ENCODE peak calls at places on chromosomes 2 and 18, in eight cellular contexts. B is IMR-90, Z is LNCaP clone FGC, P is prostate gland, I is K562, D is colonic mucosa, L is cardiac muscle cell, S is tibial artery. A is an unnamed sample.

GRCh38 chr2:17388790-17389189 is 129.4 kb downstream of the RAD51AP2 start:
- DNase-seq in B (no peak), Z (no peak), P (no peak), I (no peak), D (no peak), L (no peak), S (no peak), A (no peak)

GRCh38 chr2:176488446-176488845 is 219.2 kb downstream of the MTX2 start:
- DNase-seq in B (no peak), Z (no peak), P (no peak), I (no peak), D (no peak), L (no peak), S (no peak), A (no peak)

GRCh38 chr18:32910694-32911296 is 138.0 kb upstream of the KLHL14 start:
- DNase-seq in B (no peak), Z (no peak), P (no peak), I (no peak), D (no peak), L (peak; percentile 29), S (no peak), A (no peak)

GRCh38 chr2:205948883-205949282 is 137.1 kb downstream of the INO80D start:
- DNase-seq in B (no peak), Z (no peak), P (no peak), I (no peak), D (no peak), L (no peak), S (no peak), A (no peak)

GRCh38 chr2:144079808-144080207 is 440.1 kb downstream of the ZEB2 start:
- DNase-seq in B (no peak), Z (no peak), P (no peak), I (no peak), D (no peak), L (no peak), S (no peak), A (no peak)

GRCh38 chr18:59540356-59540755 is 156.9 kb downstream of the CCBE1 start:
- DNase-seq in B (no peak), Z (no peak), P (no peak), I (no peak), D (no peak), L (no peak), S (no peak), A (no peak)

GRCh38 chr18:74836296-74837139 is 238.8 kb downstream of the ZNF407 start:
- DNase-seq in B (peak; percentile 72), Z (no peak), P (no peak), I (no peak), D (peak; percentile 39), L (peak; percentile 55), S (no peak), A (no peak)

GRCh38 chr2:6917761-6918421 is 679 bp downstream of the RNF144A start:
- DNase-seq in B (no peak), Z (no peak), P (no peak), I (no peak), D (peak; percentile 37), L (no peak), S (no peak), A (no peak)

GRCh38 chr2:122683018-122683417 is 927.6 kb downstream of the TSN start:
- DNase-seq in B (no peak), Z (no peak), P (no peak), I (no peak), D (no peak), L (no peak), S (no peak), A (no peak)

GRCh38 chr18:34866739-34867138 is 156.6 kb downstream of the DTNA start:
- DNase-seq in B (peak; percentile 30), Z (no peak), P (no peak), I (no peak), D (no peak), L (no peak), S (no peak), A (no peak)

GRCh38 chr2:164203131-164203530 is 418.2 kb downstream of the GRB14 start:
- DNase-seq in B (no peak), Z (no peak), P (no peak), I (no peak), D (no peak), L (no peak), S (no peak), A (no peak)

GRCh38 chr2:3222636-3223035 is 155.0 kb downstream of the EIPR1 start:
- DNase-seq in B (no peak), Z (peak; percentile 52), P (no peak), I (no peak), D (no peak), L (no peak), S (no peak), A (no peak)

GRCh38 chr2:16853088-16853487 is 187.5 kb upstream of the CYRIA start:
- DNase-seq in B (no peak), Z (no peak), P (no peak), I (no peak), D (no peak), L (no peak), S (no peak), A (no peak)

GRCh38 chr2:155842103-155842502 is 490.4 kb downstream of the NR4A2 start:
- DNase-seq in B (no peak), Z (no peak), P (no peak), I (no peak), D (no peak), L (no peak), S (no peak), A (no peak)

GRCh38 chr2:157685572-157685971 is 56.9 kb upstream of the ACVR1C start:
- DNase-seq in B (no peak), Z (no peak), P (no peak), I (no peak), D (no peak), L (peak; percentile 17), S (no peak), A (no peak)

GRCh38 chr2:237514474-237515130 is 27.6 kb downstream of the MLPH start:
- DNase-seq in B (no peak), Z (no peak), P (no peak), I (no peak), D (no peak), L (peak; percentile 75), S (no peak), A (no peak)

GRCh38 chr2:65436825-65437221 is 4.4 kb upstream of the SPRED2 start:
- DNase-seq in B (no peak), Z (no peak), P (no peak), I (peak; percentile 43), D (no peak), L (no peak), S (no peak), A (no peak)

GRCh38 chr2:65435625-65436168 is 3.3 kb upstream of the SPRED2 start:
- DNase-seq in B (peak; percentile 85), Z (no peak), P (peak; percentile 86), I (peak; percentile 88), D (peak; percentile 82), L (peak; percentile 94), S (peak; percentile 94), A (peak; percentile 90)

GRCh38 chr2:65436169-65436824 is 3.9 kb upstream of the SPRED2 start:
- DNase-seq in B (peak; percentile 96), Z (no peak), P (peak; percentile 91), I (peak; percentile 64), D (peak; percentile 90), L (peak; percentile 89), S (peak; percentile 97), A (peak; percentile 95)

GRCh38 chr2:65432227-65433190 is at the start of gene SPRED2:
- DNase-seq in B (peak; percentile 97), Z (peak; percentile 84), P (peak; percentile 92), I (peak; percentile 80), D (peak; percentile 92), L (peak; percentile 93), S (peak; percentile 97), A (peak; percentile 97)

DNA sequence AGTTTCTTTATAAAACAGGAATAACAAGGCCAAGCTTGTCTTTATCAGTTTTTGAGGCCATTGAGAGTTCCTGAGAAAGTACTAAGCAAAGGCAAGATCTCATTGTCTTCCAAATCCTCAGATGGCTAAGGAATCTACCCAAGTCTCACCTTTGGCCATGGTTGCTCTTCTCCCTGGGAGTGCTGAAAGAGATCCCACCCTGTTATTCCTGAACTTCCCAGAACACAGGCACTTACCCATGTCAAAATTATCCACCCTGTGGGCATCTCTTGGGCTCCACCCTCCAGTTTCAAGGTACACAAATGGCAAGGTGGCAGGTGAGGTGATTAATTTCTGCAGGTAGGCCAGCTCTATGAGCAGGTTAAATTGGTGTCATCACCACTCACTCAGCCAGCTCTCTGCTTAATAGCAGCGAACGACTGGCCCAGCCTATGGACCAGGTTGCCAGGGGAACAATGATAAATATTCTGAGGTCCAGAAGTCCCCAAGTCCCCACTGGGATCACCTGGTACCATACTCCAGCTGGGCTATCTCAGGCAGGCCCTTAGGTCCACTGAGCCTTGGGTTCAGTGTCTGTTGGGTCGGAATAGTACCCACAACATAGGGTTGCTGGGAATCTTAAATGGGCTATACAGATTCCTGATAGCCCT is 2.3 kb upstream of the SPRED2 start:
- DNase-seq in B (no peak), Z (no peak), P (no peak), I (no peak), D (no peak), L (no peak), S (no peak), A (no peak)
- H3K4me3 ChIP-seq in B (no peak overlapping the region), Z (no peak overlapping the region), P (no peak overlapping the region), I (peak overlapping the region; percentile 65), D (no peak overlapping the region), L (no peak overlapping the region), S (peak overlapping the region; percentile 66), A (no peak overlapping the region)

GRCh38 chr2:33038799-33039198 is 92.0 kb downstream of the LTBP1 start:
- DNase-seq in B (no peak), Z (no peak), P (no peak), I (no peak), D (no peak), L (no peak), S (no peak), A (no peak)

GRCh38 chr2:33038230-33038629 is 91.5 kb downstream of the LTBP1 start:
- DNase-seq in B (no peak), Z (no peak), P (no peak), I (no peak), D (no peak), L (no peak), S (no peak), A (no peak)

GRCh38 chr2:33040541-33040940 is 93.8 kb downstream of the LTBP1 start:
- DNase-seq in B (no peak), Z (no peak), P (no peak), I (no peak), D (no peak), L (no peak), S (no peak), A (no peak)

GRCh38 chr2:33042819-33043218 is 96.1 kb downstream of the LTBP1 start:
- DNase-seq in B (no peak), Z (no peak), P (no peak), I (no peak), D (no peak), L (no peak), S (no peak), A (no peak)

GRCh38 chr2:33042226-33042625 is 95.5 kb downstream of the LTBP1 start:
- DNase-seq in B (no peak), Z (no peak), P (no peak), I (no peak), D (no peak), L (no peak), S (no peak), A (no peak)
- TF ChIP-seq CTCF in B (no peak), Z (no peak), P (no peak), I (no peak), D (no peak), L (no peak), S (no peak), A (no peak)

GRCh38 chr2:38499921-38500634 is 102.7 kb downstream of the HNRNPLL start:
- DNase-seq in B (no peak), Z (no peak), P (no peak), I (no peak), D (no peak), L (peak; percentile 22), S (peak; percentile 72), A (no peak)
- H3K4me3 ChIP-seq in B (no peak overlapping the region), Z (no peak overlapping the region), P (no peak overlapping the region), I (no peak overlapping the region), D (no peak overlapping the region), L (no peak overlapping the region), S (no peak overlapping the region), A (no peak overlapping the region)

GRCh38 chr2:37880546-37880945 is 44.5 kb upstream of the RMDN2 start:
- DNase-seq in B (no peak), Z (no peak), P (no peak), I (no peak), D (no peak), L (no peak), S (no peak), A (no peak)
- TF ChIP-seq CTCF in B (no peak), Z (no peak), P (no peak), I (no peak), D (no peak), L (no peak), S (no peak), A (no peak)

A was measured in suprapubic skin.